ENCODE peak calls at places on chromosomes 6 and 20, in nine cellular contexts. J is activated T-helper 1 cell treated with anti-CD3 and anti-CD28 coated beads, Interleukin-2, amount 50 U/mL, for 16 hours; C is naive thymus-derived CD8-positive, alpha-beta T cell; V is LoVo; Z is mesendoderm; F is NCI-H524; Y is RWPE2; W is caudate nucleus; D is fibroblast of lung. O is an unnamed sample.

GRCh38 chr6:4059115-4059777 is 19.7 kb downstream of the FAM217A start:
- DNase-seq in D (peak; percentile 88), C (peak; percentile 76), W (no peak), F (peak; percentile 61), Z (peak; percentile 84), J (no peak), V (no peak), Y (peak; percentile 80), O (peak; percentile 50)

GRCh38 chr20:46070215-46070910 is 19.4 kb downstream of the NCOA5 start:
- DNase-seq in D (peak; percentile 90), W (no peak), Y (peak; percentile 66), J (no peak), F (no peak), C (no peak), Z (no peak), V (no peak), O (no peak)

GRCh38 chr6:26032387-26033131 is 54.7 kb upstream of the HFE start:
- DNase-seq in V (no peak), Y (no peak), Z (peak; percentile 77), W (no peak), J (no peak), D (peak; percentile 78), C (no peak), F (peak; percentile 70), O (no peak)

GRCh38 chr20:16445482-16445881 is 127.8 kb downstream of the KIF16B start:
- DNase-seq in V (no peak), D (no peak), C (no peak), Y (no peak), J (no peak), F (no peak), Z (no peak), W (no peak), O (no peak)

GRCh38 chr6:46651766-46652165 is 852 bp downstream of the CYP39A1 start:
- DNase-seq in W (no peak), Y (no peak), C (no peak), J (no peak), D (no peak), F (no peak), V (peak; percentile 15), Z (no peak), O (no peak)

GRCh38 chr6:1518855-1519254 is 90.9 kb upstream of the FOXC1 start:
- DNase-seq in F (no peak), Z (no peak), Y (no peak), V (no peak), W (no peak), D (no peak), J (no peak), C (no peak), O (no peak)

GRCh38 chr6:105429676-105430075 is 26.8 kb upstream of the PREP start:
- DNase-seq in Y (no peak), Z (no peak), D (peak; percentile 46), W (no peak), C (no peak), J (no peak), V (no peak), F (no peak), O (no peak)

GRCh38 chr20:59729476-59729875 is 125.1 kb downstream of the PHACTR3 start:
- DNase-seq in W (no peak), D (no peak), C (no peak), F (peak; percentile 66), Y (peak; percentile 72), V (no peak), Z (no peak), J (no peak), O (no peak)

GRCh38 chr6:43277643-43278523 is 20.2 kb upstream of the SLC22A7 start:
- DNase-seq in W (no peak), V (peak; percentile 48), C (no peak), D (peak; percentile 36), J (no peak), F (no peak), Z (no peak), Y (no peak), O (no peak)

GRCh38 chr20:48129319-48129973 is 344.2 kb upstream of the SULF2 start:
- DNase-seq in V (no peak), Y (no peak), J (no peak), C (no peak), W (no peak), D (peak; percentile 20), F (no peak), Z (no peak), O (no peak)

GRCh38 chr20:46604551-46605133 is 46.6 kb downstream of the SLC13A3 start:
- DNase-seq in C (no peak), D (no peak), J (no peak), Y (no peak), Z (no peak), F (no peak), W (no peak), V (no peak), O (no peak)

O was measured in naive thymus-derived CD4-positive, alpha-beta T cell.